ENCODE peak calls at places on chromosomes 6 and 20, in four cellular contexts. B, T, S and P are unnamed samples.
A peak's percentile ranks its signal among the peaks of the same experiment; 100 is the strongest.

GRCh38 chr6:121686611-121687023 is 251.2 kb downstream of the GJA1 start:
- DNase-seq in T (no peak), S (no peak), B (no peak), P (no peak)

GRCh38 chr6:18148304-18149025 is 6.4 kb downstream of the TPMT start:
- DNase-seq in T (no peak), S (no peak), B (no peak), P (peak; percentile 43)

GRCh38 chr20:36398515-36398914 is 92.4 kb downstream of the DLGAP4 start:
- DNase-seq in S (no peak), T (no peak), B (no peak), P (no peak)

GRCh38 chr6:109172096-109172495 is 76.8 kb downstream of the CEP57L1 start:
- DNase-seq in B (no peak), S (no peak), T (no peak), P (no peak)

GRCh38 chr20:39004508-39004907 is 42.4 kb downstream of the DHX35 start:
- DNase-seq in S (no peak), B (no peak), T (no peak), P (no peak)

GRCh38 chr6:113995632-113996031 is 24.7 kb upstream of the HDAC2 start:
- DNase-seq in T (no peak), B (peak; percentile 7), S (peak; percentile 61), P (peak; percentile 26)

GRCh38 chr6:156395276-156395675 is 381.9 kb upstream of the ARID1B start:
- DNase-seq in B (no peak), T (no peak), S (no peak), P (no peak)

GRCh38 chr20:49447946-49448809 is 34.3 kb downstream of the KCNB1 start:
- DNase-seq in T (no peak), S (peak; percentile 62), B (no peak), P (peak; percentile 50)

GRCh38 chr20:25318471-25319240 is 70.8 kb downstream of the PYGB start:
- DNase-seq in T (no peak), S (no peak), B (no peak), P (no peak)

GRCh38 chr20:17738154-17738553 is 38.4 kb downstream of the BANF2 start:
- DNase-seq in S (no peak), T (no peak), B (no peak), P (no peak)

GRCh38 chr6:17930321-17930993 is 57.0 kb downstream of the KIF13A start:
- DNase-seq in T (no peak), S (no peak), B (no peak), P (peak; percentile 30)

GRCh38 chr6:77829736-77830135 is 176.9 kb downstream of the MEI4 start:
- DNase-seq in B (no peak), T (no peak), S (no peak), P (no peak)

GRCh38 chr6:15312500-15312899 is 66.6 kb downstream of the JARID2 start:
- DNase-seq in S (no peak), T (no peak), B (no peak), P (no peak)

GRCh38 chr6:14729186-14729871 is 516.5 kb upstream of the JARID2 start:
- DNase-seq in S (no peak), B (no peak), T (no peak), P (no peak)

GRCh38 chr6:137147195-137147594 is 26.2 kb downstream of the IL22RA2 start:
- DNase-seq in B (no peak), S (no peak), T (no peak), P (no peak)

GRCh38 chr6:72245565-72245964 is 359.2 kb downstream of the RIMS1 start:
- DNase-seq in S (no peak), B (no peak), T (no peak), P (no peak)

GRCh38 chr20:50085481-50086365 is 27.2 kb downstream of the UBE2V1 start:
- DNase-seq in B (peak; percentile 52), T (peak; percentile 38), S (no peak), P (peak; percentile 49)

GRCh38 chr6:119799633-119800032 is 450.1 kb upstream of the MAN1A1 start:
- DNase-seq in B (no peak), T (no peak), S (no peak), P (no peak)

GRCh38 chr6:154962751-154963150 is 32.4 kb upstream of the TIAM2 start:
- DNase-seq in B (no peak), T (no peak), S (no peak), P (no peak)

GRCh38 chr6:26223677-26224546 is 136.7 kb downstream of the HFE start:
- DNase-seq in T (peak; percentile 54), B (peak; percentile 73), S (no peak), P (peak; percentile 80)

GRCh38 chr20:62728028-62728780 is 19.6 kb downstream of the NTSR1 start:
- DNase-seq in T (no peak), S (no peak), B (no peak), P (no peak)

GRCh38 chr20:38032585-38033329 is 499 bp downstream of the TTI1 start:
- DNase-seq in S (no peak), T (no peak), B (no peak), P (no peak)

GRCh38 chr20:12966468-12967085 is 42.2 kb upstream of the SPTLC3 start:
- DNase-seq in B (no peak), T (no peak), S (no peak), P (no peak)

GRCh38 chr6:41705996-41706835 is 29.2 kb downstream of the TFEB start:
- DNase-seq in T (peak; percentile 63), S (peak; percentile 87), B (peak; percentile 49), P (peak; percentile 70)

GRCh38 chr6:152057832-152058498 is 250.5 kb downstream of the ESR1 start:
- DNase-seq in S (no peak), B (no peak), T (no peak), P (no peak)

GRCh38 chr6:31877651-31878161 is 1.1 kb downstream of the SLC44A4 start:
- DNase-seq in T (no peak), B (no peak), S (no peak), P (no peak)

GRCh38 chr6:105789935-105790334 is 296.2 kb upstream of the PRDM1 start:
- DNase-seq in B (no peak), S (no peak), T (no peak), P (no peak)

GRCh38 chr6:134347916-134348805 is 30.2 kb upstream of the SGK1 start:
- DNase-seq in T (no peak), S (peak; percentile 75), B (peak; percentile 53), P (no peak)

GRCh38 chr20:34515484-34516037 is 661 bp upstream of the DYNLRB1 start:
- DNase-seq in S (peak; percentile 28), T (peak; percentile 47), B (peak; percentile 70), P (peak; percentile 46)

GRCh38 chr6:11428895-11429294 is 108.7 kb upstream of the TMEM170B start:
- DNase-seq in B (no peak), S (no peak), T (no peak), P (no peak)

GRCh38 chr20:48725589-48725991 is 102.2 kb downstream of the PREX1 start:
- DNase-seq in B (no peak), S (no peak), T (no peak), P (no peak)

GRCh38 chr6:42148058-42148457 is 5.6 kb upstream of the C6orf132 start:
- DNase-seq in T (no peak), S (no peak), B (no peak), P (no peak)

GRCh38 chr6:136609878-136610706 is 59.9 kb upstream of the MAP7 start:
- DNase-seq in S (peak; percentile 40), B (no peak), T (no peak), P (peak; percentile 58)

GRCh38 chr6:2731281-2731909 is 19.3 kb downstream of the MYLK4 start:
- DNase-seq in T (no peak), S (no peak), B (peak; percentile 20), P (no peak)

GRCh38 chr20:10553326-10553984 is 118.3 kb downstream of the SLX4IP start:
- DNase-seq in T (peak; percentile 42), B (peak; percentile 28), S (peak; percentile 63), P (peak; percentile 66)

GRCh38 chr6:17226766-17227338 is 54.3 kb upstream of the RBM24 start:
- DNase-seq in T (no peak), S (no peak), B (no peak), P (no peak)

GRCh38 chr6:2931055-2931454 is 27.9 kb upstream of the SERPINB9 start:
- DNase-seq in B (no peak), T (no peak), S (no peak), P (no peak)

GRCh38 chr6:165659945-165660862 is 2.8 kb downstream of the PDE10A start:
- DNase-seq in T (no peak), S (peak; percentile 25), B (no peak), P (no peak)
- H3K27me3 ChIP-seq in T (peaks cover 4% of the 10 kb centered on the region), S (no peaks in the 10 kb centered on the region), B (peaks cover 16% of the 10 kb centered on the region), P (peaks cover 11% of the 10 kb centered on the region)

DNA sequence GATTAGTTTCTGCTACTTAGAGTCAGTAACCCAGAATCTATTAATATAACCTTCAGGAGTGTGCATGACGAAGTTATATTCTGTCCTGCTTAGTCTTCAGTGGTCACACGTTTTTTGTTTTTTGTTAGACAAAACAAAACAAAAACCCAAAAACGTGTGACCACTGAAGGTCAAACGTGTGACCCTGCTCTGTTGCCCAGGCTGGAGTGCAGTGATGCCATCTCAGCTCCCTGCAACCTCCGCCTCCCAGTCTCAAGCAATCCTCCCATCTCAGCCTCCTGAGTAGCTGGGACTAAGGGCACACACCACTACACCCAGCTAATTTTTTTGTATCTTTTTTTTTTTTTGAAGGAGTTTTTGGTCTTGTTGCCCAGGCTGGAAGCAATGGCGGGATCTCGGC is 142.4 kb downstream of the BCAS1 start:
- DNase-seq in T (no peak), B (no peak), S (no peak), P (no peak)
- H3K27me3 ChIP-seq in T (no peaks in the 10 kb centered on the region), B (no peaks in the 10 kb centered on the region), S (no peaks in the 10 kb centered on the region), P (no peaks in the 10 kb centered on the region)

DNA sequence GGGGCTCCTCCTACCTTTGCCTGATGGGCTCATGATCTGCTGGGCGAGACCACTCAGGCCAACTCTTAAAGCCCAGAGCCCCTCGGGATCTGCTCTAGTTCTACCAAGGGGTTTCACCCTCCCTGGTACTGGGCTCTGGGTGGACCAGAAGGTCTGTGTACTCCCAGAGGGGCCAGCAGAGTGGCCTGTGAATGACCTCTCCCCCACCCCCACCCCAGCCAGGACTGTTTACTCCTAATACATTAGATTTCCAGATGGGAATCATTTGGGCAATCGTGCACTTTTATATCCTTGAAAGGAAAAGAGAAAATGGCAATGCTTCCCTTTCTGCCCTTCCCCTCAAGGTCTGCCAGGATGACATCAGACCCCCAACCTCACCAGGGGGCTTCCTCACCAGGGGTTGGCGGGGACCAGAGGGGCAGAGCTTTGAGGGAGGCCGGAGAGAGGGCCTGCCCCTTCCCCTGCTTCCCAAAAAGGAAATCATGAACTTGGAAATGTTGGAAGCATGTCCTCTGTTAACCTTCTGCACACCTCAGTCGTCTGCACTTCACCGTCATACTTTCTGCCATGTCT is 37.1 kb upstream of the PMEPA1 start:
- DNase-seq in S (no peak), T (no peak), B (no peak), P (no peak)
- H3K27me3 ChIP-seq in S (no peaks in the 10 kb centered on the region), T (no peaks in the 10 kb centered on the region), B (no peaks in the 10 kb centered on the region), P (no peaks in the 10 kb centered on the region)

GRCh38 chr6:29829766-29830165 is 2.1 kb downstream of the HLA-G start:
- DNase-seq in T (no peak), B (no peak), S (no peak), P (no peak)
- H3K27me3 ChIP-seq in T (no peaks in the 10 kb centered on the region), B (peaks cover 48% of the 10 kb centered on the region), S (no peaks in the 10 kb centered on the region), P (no peaks in the 10 kb centered on the region)

GRCh38 chr6:27546522-27546921 is 73.6 kb upstream of the ZNF184 start:
- DNase-seq in T (no peak), B (no peak), S (no peak), P (no peak)
- H3K27me3 ChIP-seq in T (no peaks in the 10 kb centered on the region), B (peaks cover 100% of the 10 kb centered on the region), S (peaks cover 23% of the 10 kb centered on the region), P (no peaks in the 10 kb centered on the region)